ENCODE peak calls at places on chromosomes 16 and 17, in ten cellular contexts. K, P, Q, S, V, W, J, G, O and X are unnamed samples.

GRCh38 chr16:70775399-70775798 is 25.6 kb downstream of the VAC14 start:
- DNase-seq in O (no peak), S (no peak), W (no peak), P (no peak), Q (no peak), G (no peak), J (peak; percentile 19), K (no peak), V (no peak), X (no peak)

GRCh38 chr17:77376795-77377751 is 236.3 kb downstream of the SEC14L1 start:
- DNase-seq in W (no peak), G (no peak), Q (no peak), S (no peak), K (no peak), V (no peak), J (no peak), O (no peak), P (no peak), X (no peak)

GRCh38 chr17:82287849-82288601 is 14.5 kb upstream of the CSNK1D start:
- DNase-seq in O (no peak), S (no peak), W (peak; percentile 60), Q (peak; percentile 94), K (no peak), V (no peak), J (peak; percentile 93), G (peak; percentile 86), P (no peak), X (peak; percentile 94)

GRCh38 chr16:85715169-85716015 is 26.6 kb upstream of the GINS2 start:
- DNase-seq in W (no peak), V (no peak), G (peak; percentile 95), J (no peak), P (peak; percentile 18), K (no peak), O (no peak), S (no peak), Q (peak; percentile 59), X (no peak)

GRCh38 chr17:50919321-50920040 is 53.3 kb upstream of the TOB1 start:
- DNase-seq in S (peak; percentile 44), G (peak; percentile 100), K (peak; percentile 97), P (peak; percentile 86), O (peak; percentile 81), W (peak; percentile 42), V (peak; percentile 50), J (peak; percentile 91), Q (peak; percentile 93), X (peak; percentile 95)

GRCh38 chr16:29231231-29231630 is 175.3 kb downstream of the NPIPB11 start:
- DNase-seq in K (peak; percentile 67), J (no peak), P (no peak), S (no peak), Q (no peak), V (no peak), W (no peak), O (no peak), G (no peak), X (peak; percentile 78)

GRCh38 chr17:7217113-7217987 is 2.3 kb downstream of the DLG4 start:
- DNase-seq in G (peak; percentile 74), W (no peak), K (no peak), P (peak; percentile 79), O (no peak), J (no peak), V (peak; percentile 67), S (no peak), Q (no peak), X (no peak)

GRCh38 chr17:34095101-34095500 is 160.0 kb upstream of the CCL2 start:
- DNase-seq in V (no peak), J (no peak), W (no peak), K (no peak), Q (no peak), G (no peak), O (no peak), P (no peak), S (no peak), X (peak; percentile 72)

GRCh38 chr17:42153919-42154491 is 784 bp downstream of the RAB5C start:
- DNase-seq in G (peak; percentile 31), O (no peak), Q (peak; percentile 15), V (no peak), S (no peak), P (no peak), J (no peak), W (no peak), K (no peak), X (no peak)

GRCh38 chr17:6327007-6327406 is 107.9 kb downstream of the AIPL1 start:
- DNase-seq in P (no peak), Q (no peak), K (no peak), S (no peak), V (peak; percentile 69), W (peak; percentile 90), G (no peak), J (no peak), O (no peak), X (no peak)

GRCh38 chr16:67397451-67397801 is 4.1 kb upstream of the TPPP3 start:
- DNase-seq in S (no peak), G (no peak), W (no peak), K (no peak), P (no peak), V (no peak), Q (no peak), J (peak; percentile 45), O (no peak), X (no peak)

GRCh38 chr16:66211651-66212050 is 154.8 kb upstream of the CDH5 start:
- DNase-seq in G (no peak), K (peak; percentile 23), W (no peak), O (no peak), J (no peak), S (no peak), P (no peak), Q (no peak), V (no peak), X (peak; percentile 91)

GRCh38 chr17:66904760-66905637 is 59.5 kb upstream of the CACNG4 start:
- DNase-seq in G (peak; percentile 14), S (no peak), V (no peak), Q (peak; percentile 88), P (peak; percentile 67), O (no peak), W (peak; percentile 22), K (no peak), J (no peak), X (no peak)

GRCh38 chr16:31471875-31472558 is at the start of gene TGFB1I1:
- DNase-seq in O (no peak), Q (peak; percentile 32), K (no peak), P (peak; percentile 60), W (no peak), J (no peak), G (peak; percentile 46), V (no peak), S (peak; percentile 34), X (no peak)

GRCh38 chr16:59880626-59881025 is 1146.5 kb upstream of the GOT2 start:
- DNase-seq in V (no peak), G (no peak), J (no peak), K (no peak), Q (no peak), O (no peak), S (no peak), W (no peak), P (no peak), X (no peak)

GRCh38 chr16:2199621-2200139 is 3.3 kb upstream of the CASKIN1 start:
- DNase-seq in O (no peak), W (no peak), S (no peak), V (no peak), P (no peak), K (no peak), J (no peak), Q (no peak), G (no peak), X (no peak)

GRCh38 chr17:53721101-53721500 is 101.6 kb upstream of the KIF2B start:
- DNase-seq in O (no peak), S (no peak), W (no peak), Q (peak; percentile 21), J (no peak), G (peak; percentile 13), K (no peak), V (no peak), P (no peak), X (no peak)

GRCh38 chr17:53949473-53950090 is 126.9 kb downstream of the KIF2B start:
- DNase-seq in K (no peak), V (no peak), Q (peak; percentile 47), G (no peak), P (no peak), J (no peak), S (no peak), W (no peak), O (no peak), X (no peak)

GRCh38 chr17:65888649-65889048 is 303.3 kb downstream of the CEP112 start:
- DNase-seq in Q (no peak), J (no peak), V (no peak), W (no peak), K (no peak), O (no peak), G (no peak), S (peak; percentile 62), P (no peak), X (no peak)

GRCh38 chr17:64001763-64002529 is 3.8 kb downstream of the PRR29 start:
- DNase-seq in S (no peak), Q (peak; percentile 44), K (no peak), W (no peak), J (peak; percentile 79), P (no peak), G (no peak), V (no peak), O (no peak), X (no peak)

GRCh38 chr16:27330542-27330941 is 16.8 kb downstream of the IL4R start:
- DNase-seq in Q (peak; percentile 27), J (peak; percentile 69), P (no peak), S (peak; percentile 89), V (no peak), W (no peak), G (no peak), O (no peak), K (no peak), X (peak; percentile 96)

GRCh38 chr17:76831316-76831715 is 36.9 kb upstream of the MGAT5B start:
- DNase-seq in V (no peak), O (no peak), P (no peak), K (no peak), J (no peak), W (no peak), G (no peak), Q (no peak), S (no peak), X (no peak)

GRCh38 chr17:29111816-29112499 is 68.2 kb downstream of the MYO18A start:
- DNase-seq in K (peak; percentile 90), O (peak; percentile 81), W (no peak), V (peak; percentile 84), J (peak; percentile 75), P (peak; percentile 72), S (no peak), G (peak; percentile 64), Q (peak; percentile 53), X (no peak)

GRCh38 chr16:49455991-49456745 is 82.6 kb downstream of the C16orf78 start:
- DNase-seq in S (no peak), G (no peak), K (peak; percentile 79), O (no peak), V (no peak), J (no peak), P (no peak), W (no peak), Q (no peak), X (no peak)

GRCh38 chr17:40827746-40828453 is 5.5 kb upstream of the KRT10 start:
- DNase-seq in W (no peak), P (peak; percentile 13), O (no peak), S (no peak), Q (no peak), V (no peak), G (no peak), K (no peak), J (no peak), X (no peak)

GRCh38 chr16:85750021-85750826 is 672 bp downstream of the C16orf74 start:
- DNase-seq in Q (peak; percentile 61), V (no peak), G (peak; percentile 30), P (peak; percentile 36), K (no peak), S (no peak), O (no peak), J (peak; percentile 62), W (no peak), X (no peak)

GRCh38 chr16:87964049-87964448 is 12.8 kb downstream of the BANP start:
- DNase-seq in J (no peak), P (no peak), Q (no peak), O (no peak), W (no peak), G (no peak), S (no peak), V (no peak), K (no peak), X (no peak)

GRCh38 chr17:38870259-38871165 is 654 bp downstream of the LASP1 start:
- DNase-seq in Q (peak; percentile 31), S (no peak), W (no peak), V (peak; percentile 49), G (peak; percentile 74), K (no peak), J (peak; percentile 87), P (peak; percentile 65), O (peak; percentile 71), X (no peak)